ENCODE peak calls at places on chromosomes 3 and 15, in seven cellular contexts. One of them, this sample, is unnamed.

GRCh38 chr3:134808835-134809234 is 13.8 kb downstream of the EPHB1 start:
- DNase-seq in sciatic nerve: no peak
- DNase-seq in amniotic stem cell: no peak
- DNase-seq in effector memory CD8-positive, alpha-beta T cell: no peak
- DNase-seq in NAMALWA: no peak
- DNase-seq in transverse colon: no peak
- DNase-seq in HT1080: no peak
- DNase-seq in this sample: no peak

GRCh38 chr15:61318276-61318675 is 89.2 kb upstream of the RORA start:
- DNase-seq in HT1080: no peak
- DNase-seq in effector memory CD8-positive, alpha-beta T cell: no peak
- DNase-seq in NAMALWA: no peak
- DNase-seq in amniotic stem cell: no peak
- DNase-seq in transverse colon: no peak
- DNase-seq in sciatic nerve: no peak
- DNase-seq in this sample: no peak

GRCh38 chr3:5731100-5731499 is 543.6 kb downstream of the EDEM1 start:
- DNase-seq in sciatic nerve: no peak
- DNase-seq in effector memory CD8-positive, alpha-beta T cell: no peak
- DNase-seq in amniotic stem cell: no peak
- DNase-seq in HT1080: no peak
- DNase-seq in NAMALWA: peak
- DNase-seq in transverse colon: no peak
- DNase-seq in this sample: peak

GRCh38 chr15:23866832-23867231 is 179.7 kb upstream of the NDN start:
- DNase-seq in HT1080: no peak
- DNase-seq in NAMALWA: peak
- DNase-seq in amniotic stem cell: no peak
- DNase-seq in sciatic nerve: no peak
- DNase-seq in effector memory CD8-positive, alpha-beta T cell: no peak
- DNase-seq in transverse colon: no peak
- DNase-seq in this sample: no peak

GRCh38 chr3:124282751-124283643 is 291.1 kb upstream of the ROPN1 start:
- DNase-seq in amniotic stem cell: peak
- DNase-seq in HT1080: no peak
- DNase-seq in NAMALWA: no peak
- DNase-seq in effector memory CD8-positive, alpha-beta T cell: no peak
- DNase-seq in transverse colon: no peak
- DNase-seq in sciatic nerve: no peak
- DNase-seq in this sample: peak

GRCh38 chr3:149401926-149402310 is 24.5 kb upstream of the TM4SF1 start:
- DNase-seq in effector memory CD8-positive, alpha-beta T cell: no peak
- DNase-seq in amniotic stem cell: no peak
- DNase-seq in NAMALWA: no peak
- DNase-seq in HT1080: peak
- DNase-seq in transverse colon: no peak
- DNase-seq in sciatic nerve: no peak
- DNase-seq in this sample: no peak

GRCh38 chr3:145094355-145094941 is 1066.5 kb downstream of the PLOD2 start:
- DNase-seq in transverse colon: no peak
- DNase-seq in effector memory CD8-positive, alpha-beta T cell: no peak
- DNase-seq in amniotic stem cell: peak
- DNase-seq in HT1080: peak
- DNase-seq in sciatic nerve: no peak
- DNase-seq in NAMALWA: peak
- DNase-seq in this sample: no peak

GRCh38 chr3:172550347-172550943 is 27.2 kb upstream of the TNFSF10 start:
- DNase-seq in transverse colon: no peak
- DNase-seq in NAMALWA: no peak
- DNase-seq in sciatic nerve: no peak
- DNase-seq in HT1080: peak
- DNase-seq in amniotic stem cell: no peak
- DNase-seq in effector memory CD8-positive, alpha-beta T cell: no peak
- DNase-seq in this sample: peak

GRCh38 chr3:182364723-182365650 is 428.3 kb upstream of the ATP11B start:
- DNase-seq in effector memory CD8-positive, alpha-beta T cell: no peak
- DNase-seq in HT1080: peak
- DNase-seq in NAMALWA: no peak
- DNase-seq in transverse colon: peak
- DNase-seq in amniotic stem cell: no peak
- DNase-seq in sciatic nerve: peak
- DNase-seq in this sample: no peak

GRCh38 chr3:172065967-172066762 is 26.8 kb downstream of the FNDC3B start:
- DNase-seq in transverse colon: no peak
- DNase-seq in amniotic stem cell: no peak
- DNase-seq in NAMALWA: no peak
- DNase-seq in sciatic nerve: no peak
- DNase-seq in effector memory CD8-positive, alpha-beta T cell: no peak
- DNase-seq in HT1080: peak
- DNase-seq in this sample: no peak

GRCh38 chr3:153595186-153595815 is 433.3 kb downstream of the RAP2B start:
- DNase-seq in transverse colon: no peak
- DNase-seq in HT1080: peak
- DNase-seq in effector memory CD8-positive, alpha-beta T cell: no peak
- DNase-seq in sciatic nerve: no peak
- DNase-seq in amniotic stem cell: peak
- DNase-seq in NAMALWA: peak
- DNase-seq in this sample: no peak

GRCh38 chr15:89656116-89656815 is 999 bp upstream of the KIF7 start:
- DNase-seq in effector memory CD8-positive, alpha-beta T cell: no peak
- DNase-seq in transverse colon: no peak
- DNase-seq in amniotic stem cell: no peak
- DNase-seq in NAMALWA: no peak
- DNase-seq in HT1080: peak
- DNase-seq in sciatic nerve: peak
- DNase-seq in this sample: no peak

GRCh38 chr3:47019201-47019600 is 39.7 kb downstream of the NBEAL2 start:
- DNase-seq in effector memory CD8-positive, alpha-beta T cell: no peak
- DNase-seq in HT1080: peak
- DNase-seq in amniotic stem cell: no peak
- DNase-seq in transverse colon: no peak
- DNase-seq in sciatic nerve: no peak
- DNase-seq in NAMALWA: no peak
- DNase-seq in this sample: no peak

GRCh38 chr3:66302288-66302687 is 81.5 kb downstream of the SLC25A26 start:
- DNase-seq in amniotic stem cell: no peak
- DNase-seq in effector memory CD8-positive, alpha-beta T cell: peak
- DNase-seq in HT1080: no peak
- DNase-seq in NAMALWA: peak
- DNase-seq in sciatic nerve: no peak
- DNase-seq in transverse colon: no peak
- DNase-seq in this sample: no peak

GRCh38 chr3:195551381-195551978 is 8.4 kb upstream of the PPP1R2 start:
- DNase-seq in sciatic nerve: no peak
- DNase-seq in NAMALWA: no peak
- DNase-seq in HT1080: no peak
- DNase-seq in effector memory CD8-positive, alpha-beta T cell: no peak
- DNase-seq in amniotic stem cell: no peak
- DNase-seq in transverse colon: no peak
- DNase-seq in this sample: no peak

GRCh38 chr3:49805884-49806701 is 3.0 kb downstream of the INKA1 start:
- DNase-seq in effector memory CD8-positive, alpha-beta T cell: no peak
- DNase-seq in sciatic nerve: no peak
- DNase-seq in transverse colon: peak
- DNase-seq in HT1080: no peak
- DNase-seq in amniotic stem cell: no peak
- DNase-seq in NAMALWA: no peak
- DNase-seq in this sample: no peak

GRCh38 chr3:67011414-67012131 is 13.5 kb downstream of the KBTBD8 start:
- DNase-seq in sciatic nerve: no peak
- DNase-seq in transverse colon: no peak
- DNase-seq in NAMALWA: no peak
- DNase-seq in effector memory CD8-positive, alpha-beta T cell: no peak
- DNase-seq in amniotic stem cell: no peak
- DNase-seq in HT1080: no peak
- DNase-seq in this sample: no peak

GRCh38 chr3:4334548-4334947 is 31.4 kb downstream of the SETMAR start:
- DNase-seq in sciatic nerve: no peak
- DNase-seq in transverse colon: no peak
- DNase-seq in HT1080: no peak
- DNase-seq in NAMALWA: no peak
- DNase-seq in effector memory CD8-positive, alpha-beta T cell: no peak
- DNase-seq in amniotic stem cell: no peak
- DNase-seq in this sample: no peak

GRCh38 chr15:63390689-63391088 is 9.0 kb upstream of the CA12 start:
- DNase-seq in NAMALWA: no peak
- DNase-seq in amniotic stem cell: no peak
- DNase-seq in sciatic nerve: no peak
- DNase-seq in HT1080: no peak
- DNase-seq in effector memory CD8-positive, alpha-beta T cell: no peak
- DNase-seq in transverse colon: no peak
- DNase-seq in this sample: no peak

GRCh38 chr15:73931441-73931840 is 5.2 kb downstream of the LOXL1 start:
- DNase-seq in NAMALWA: no peak
- DNase-seq in amniotic stem cell: no peak
- DNase-seq in HT1080: no peak
- DNase-seq in effector memory CD8-positive, alpha-beta T cell: no peak
- DNase-seq in transverse colon: no peak
- DNase-seq in sciatic nerve: peak
- DNase-seq in this sample: no peak

GRCh38 chr15:78625621-78626280 is 5.0 kb upstream of the CHRNA3 start:
- DNase-seq in sciatic nerve: no peak
- DNase-seq in NAMALWA: no peak
- DNase-seq in amniotic stem cell: no peak
- DNase-seq in transverse colon: no peak
- DNase-seq in effector memory CD8-positive, alpha-beta T cell: no peak
- DNase-seq in HT1080: no peak
- DNase-seq in this sample: no peak

GRCh38 chr3:184379375-184380209 is at the start of gene CHRD:
- DNase-seq in HT1080: no peak
- DNase-seq in sciatic nerve: peak
- DNase-seq in transverse colon: no peak
- DNase-seq in amniotic stem cell: no peak
- DNase-seq in effector memory CD8-positive, alpha-beta T cell: no peak
- DNase-seq in NAMALWA: no peak
- DNase-seq in this sample: peak